ENCODE peak calls at places on chromosomes 2 and 18, in six cellular contexts. One of them, this sample, is unnamed.

GRCh38 chr2:99608092-99608491 is 118.3 kb upstream of the REV1 start:
- DNase-seq in HepG2: no peak
- DNase-seq in HCT116: no peak
- DNase-seq in GM12878: no peak
- DNase-seq in K562: no peak
- DNase-seq in H1: no peak
- DNase-seq in this sample: peak

GRCh38 chr18:10032331-10032979 is 118.6 kb downstream of the VAPA start:
- DNase-seq in GM12878: no peak
- DNase-seq in HCT116: no peak
- DNase-seq in K562: no peak
- DNase-seq in HepG2: no peak
- DNase-seq in H1: peak
- DNase-seq in this sample: no peak

GRCh38 chr2:48548871-48549270 is 18.9 kb downstream of the STON1 start:
- DNase-seq in H1: no peak
- DNase-seq in GM12878: no peak
- DNase-seq in HCT116: no peak
- DNase-seq in K562: no peak
- DNase-seq in HepG2: no peak
- DNase-seq in this sample: no peak

GRCh38 chr18:39611381-39612090 is 2045.9 kb upstream of the CELF4 start:
- DNase-seq in HCT116: no peak
- DNase-seq in H1: no peak
- DNase-seq in GM12878: no peak
- DNase-seq in HepG2: no peak
- DNase-seq in K562: no peak
- DNase-seq in this sample: no peak

GRCh38 chr2:36626071-36626470 is 28.1 kb upstream of the FEZ2 start:
- DNase-seq in K562: no peak
- DNase-seq in HCT116: no peak
- DNase-seq in HepG2: no peak
- DNase-seq in H1: no peak
- DNase-seq in GM12878: no peak
- DNase-seq in this sample: no peak

GRCh38 chr2:68994864-68995263 is 18.1 kb upstream of the ANTXR1 start:
- DNase-seq in GM12878: no peak
- DNase-seq in H1: no peak
- DNase-seq in HCT116: no peak
- DNase-seq in HepG2: no peak
- DNase-seq in K562: no peak
- DNase-seq in this sample: no peak

GRCh38 chr2:67565761-67566160 is 168.6 kb downstream of the ETAA1 start:
- DNase-seq in GM12878: no peak
- DNase-seq in HepG2: no peak
- DNase-seq in K562: no peak
- DNase-seq in HCT116: no peak
- DNase-seq in H1: no peak
- DNase-seq in this sample: no peak

GRCh38 chr2:20723543-20723942 is 56.6 kb downstream of the GDF7 start:
- DNase-seq in HCT116: no peak
- DNase-seq in GM12878: no peak
- DNase-seq in H1: no peak
- DNase-seq in K562: no peak
- DNase-seq in HepG2: no peak
- DNase-seq in this sample: no peak

GRCh38 chr2:64291181-64291580 is 147.0 kb upstream of the PELI1 start:
- DNase-seq in HepG2: no peak
- DNase-seq in K562: no peak
- DNase-seq in GM12878: no peak
- DNase-seq in H1: no peak
- DNase-seq in HCT116: peak
- DNase-seq in this sample: no peak

GRCh38 chr2:40095003-40095402 is 315.9 kb upstream of the THUMPD2 start:
- DNase-seq in HepG2: no peak
- DNase-seq in GM12878: no peak
- DNase-seq in K562: no peak
- DNase-seq in HCT116: no peak
- DNase-seq in H1: no peak
- DNase-seq in this sample: no peak

GRCh38 chr2:143451622-143452021 is 322.4 kb downstream of the ARHGAP15 start:
- DNase-seq in HCT116: no peak
- DNase-seq in GM12878: no peak
- DNase-seq in H1: no peak
- DNase-seq in HepG2: no peak
- DNase-seq in K562: no peak
- DNase-seq in this sample: no peak

GRCh38 chr18:45049548-45050307 is 369.0 kb downstream of the SETBP1 start:
- DNase-seq in HCT116: no peak
- DNase-seq in K562: no peak
- DNase-seq in HepG2: no peak
- DNase-seq in GM12878: no peak
- DNase-seq in H1: no peak
- DNase-seq in this sample: no peak

GRCh38 chr18:26710460-26711096 is 154.9 kb downstream of the AQP4 start:
- DNase-seq in K562: no peak
- DNase-seq in HepG2: no peak
- DNase-seq in HCT116: no peak
- DNase-seq in H1: no peak
- DNase-seq in GM12878: peak
- DNase-seq in this sample: no peak

GRCh38 chr2:3241971-3242746 is 135.5 kb downstream of the EIPR1 start:
- DNase-seq in H1: no peak
- DNase-seq in GM12878: no peak
- DNase-seq in K562: no peak
- DNase-seq in HCT116: no peak
- DNase-seq in HepG2: no peak
- DNase-seq in this sample: no peak

GRCh38 chr2:150228936-150229335 is 258.5 kb downstream of the RND3 start:
- DNase-seq in HepG2: no peak
- DNase-seq in K562: no peak
- DNase-seq in GM12878: no peak
- DNase-seq in HCT116: no peak
- DNase-seq in H1: no peak
- DNase-seq in this sample: no peak

GRCh38 chr18:51437280-51438271 is 240.1 kb upstream of the MEX3C start:
- DNase-seq in HCT116: no peak
- DNase-seq in HepG2: no peak
- DNase-seq in K562: no peak
- DNase-seq in H1: no peak
- DNase-seq in GM12878: no peak
- DNase-seq in this sample: peak

GRCh38 chr2:44616616-44617266 is 255.0 kb downstream of the CAMKMT start:
- DNase-seq in H1: no peak
- DNase-seq in GM12878: peak
- DNase-seq in K562: no peak
- DNase-seq in HepG2: no peak
- DNase-seq in HCT116: no peak
- DNase-seq in this sample: no peak

GRCh38 chr2:43032894-43033270 is 193.5 kb downstream of the ZFP36L2 start:
- DNase-seq in H1: no peak
- DNase-seq in HCT116: no peak
- DNase-seq in K562: no peak
- DNase-seq in HepG2: no peak
- DNase-seq in GM12878: no peak
- DNase-seq in this sample: no peak

GRCh38 chr2:239700946-239701345 is 300.1 kb upstream of the HDAC4 start:
- DNase-seq in HepG2: no peak
- DNase-seq in H1: no peak
- DNase-seq in GM12878: no peak
- DNase-seq in K562: no peak
- DNase-seq in HCT116: no peak
- DNase-seq in this sample: no peak
- TF ChIP-seq JUND in HepG2: no peak
- TF ChIP-seq JUND in H1: no peak
- TF ChIP-seq JUND in GM12878: no peak
- TF ChIP-seq JUND in K562: no peak
- TF ChIP-seq JUND in HCT116: no peak
- TF ChIP-seq JUND in this sample: no peak

GRCh38 chr18:48456838-48457237 is 47.7 kb upstream of the ZBTB7C start:
- DNase-seq in H1: no peak
- DNase-seq in HepG2: no peak
- DNase-seq in K562: no peak
- DNase-seq in GM12878: no peak
- DNase-seq in HCT116: no peak
- DNase-seq in this sample: no peak

GRCh38 chr18:48459471-48459870 is 50.3 kb upstream of the ZBTB7C start:
- DNase-seq in HepG2: no peak
- DNase-seq in H1: no peak
- DNase-seq in HCT116: no peak
- DNase-seq in K562: no peak
- DNase-seq in GM12878: no peak
- DNase-seq in this sample: no peak

GRCh38 chr18:48462510-48462909 is 53.3 kb upstream of the ZBTB7C start:
- DNase-seq in HepG2: no peak
- DNase-seq in GM12878: no peak
- DNase-seq in HCT116: no peak
- DNase-seq in K562: no peak
- DNase-seq in H1: no peak
- DNase-seq in this sample: no peak

GRCh38 chr18:48459016-48459415 is 49.8 kb upstream of the ZBTB7C start:
- DNase-seq in HCT116: no peak
- DNase-seq in HepG2: no peak
- DNase-seq in K562: no peak
- DNase-seq in H1: no peak
- DNase-seq in GM12878: no peak
- DNase-seq in this sample: no peak

DNA sequence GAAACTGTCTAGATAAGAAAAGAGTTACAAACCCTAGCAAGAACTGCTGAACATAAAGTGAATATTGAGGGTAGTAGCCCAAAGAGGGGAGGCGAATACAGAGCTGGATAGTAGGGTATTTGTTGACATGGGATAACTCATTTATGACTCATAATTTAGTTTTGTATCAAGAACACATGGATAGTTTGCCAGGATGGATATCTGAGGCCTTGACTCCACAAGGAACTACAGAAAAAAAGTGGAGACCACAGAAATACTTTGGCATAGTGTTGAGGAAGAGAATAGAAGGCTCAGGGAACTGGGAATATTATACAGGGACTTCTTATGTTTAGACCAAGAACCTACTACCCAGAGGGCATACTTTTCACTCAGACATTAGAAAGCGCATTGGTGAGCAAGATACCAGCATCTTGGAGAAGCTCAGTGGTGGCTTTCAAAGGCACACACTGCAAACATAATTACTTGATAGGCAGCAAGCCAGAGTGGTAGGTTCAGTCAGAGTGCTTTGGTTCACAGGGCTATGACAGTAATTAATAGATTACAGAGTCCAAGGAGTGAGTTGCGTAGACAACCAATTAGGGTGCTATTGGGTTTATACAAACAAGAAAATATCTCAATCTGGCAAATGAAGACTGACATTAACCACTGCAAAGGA is 51.9 kb upstream of the ZBTB7C start:
- DNase-seq in K562: no peak
- DNase-seq in GM12878: no peak
- DNase-seq in HCT116: no peak
- DNase-seq in HepG2: no peak
- DNase-seq in H1: no peak
- DNase-seq in this sample: no peak
- TF ChIP-seq JUND in K562: no peak
- TF ChIP-seq JUND in GM12878: no peak
- TF ChIP-seq JUND in HCT116: no peak
- TF ChIP-seq JUND in HepG2: no peak
- TF ChIP-seq JUND in H1: no peak
- TF ChIP-seq JUND in this sample: no peak

DNA sequence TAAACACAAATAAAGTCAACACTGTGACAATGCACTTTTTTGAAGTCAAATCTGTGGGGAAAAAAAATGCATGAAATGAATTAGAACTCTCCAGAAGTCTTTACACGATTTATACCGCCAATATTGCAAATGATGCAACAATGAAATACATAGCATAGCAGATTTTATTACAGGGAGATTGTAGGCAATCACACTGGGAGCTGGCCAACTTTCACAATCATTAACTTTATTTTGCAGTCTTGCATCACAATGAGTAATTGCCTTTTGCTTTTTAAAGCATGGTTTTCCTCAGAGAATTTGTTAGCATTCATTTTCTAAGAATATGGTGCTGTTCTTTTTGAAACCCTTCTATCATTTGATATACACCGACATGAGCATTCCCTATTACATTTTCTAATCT is 366.4 kb upstream of the FSIP2 start:
- DNase-seq in H1: no peak
- DNase-seq in K562: no peak
- DNase-seq in HCT116: no peak
- DNase-seq in HepG2: no peak
- DNase-seq in GM12878: no peak
- DNase-seq in this sample: no peak
- TF ChIP-seq JUND in H1: no peak
- TF ChIP-seq JUND in K562: no peak
- TF ChIP-seq JUND in HCT116: no peak
- TF ChIP-seq JUND in HepG2: no peak
- TF ChIP-seq JUND in GM12878: no peak
- TF ChIP-seq JUND in this sample: no peak

DNA sequence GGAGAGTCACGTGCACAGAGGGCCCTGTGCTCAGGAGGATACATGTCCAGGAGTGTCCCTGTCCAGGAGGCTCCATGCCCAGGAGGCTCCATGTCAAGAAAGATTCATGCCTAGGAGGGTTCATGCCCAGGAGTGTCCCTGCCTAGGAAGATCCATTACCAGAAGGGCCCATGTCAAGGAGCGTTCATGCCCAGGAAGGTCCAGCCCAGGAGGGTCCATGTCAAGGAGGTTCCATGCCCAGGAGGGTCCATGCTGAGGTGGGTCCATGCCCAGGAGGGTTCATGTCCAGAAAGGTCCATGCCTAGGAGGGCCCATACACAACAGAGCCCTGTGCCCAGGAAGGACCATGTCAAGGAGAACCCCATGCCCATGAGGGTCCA is 7.0 kb downstream of the GPR35 start:
- DNase-seq in HCT116: no peak
- DNase-seq in K562: no peak
- DNase-seq in GM12878: no peak
- DNase-seq in H1: no peak
- DNase-seq in HepG2: no peak
- DNase-seq in this sample: no peak
- TF ChIP-seq JUND in HCT116: no peak
- TF ChIP-seq JUND in K562: no peak
- TF ChIP-seq JUND in GM12878: no peak
- TF ChIP-seq JUND in H1: no peak
- TF ChIP-seq JUND in HepG2: no peak
- TF ChIP-seq JUND in this sample: no peak

DNA sequence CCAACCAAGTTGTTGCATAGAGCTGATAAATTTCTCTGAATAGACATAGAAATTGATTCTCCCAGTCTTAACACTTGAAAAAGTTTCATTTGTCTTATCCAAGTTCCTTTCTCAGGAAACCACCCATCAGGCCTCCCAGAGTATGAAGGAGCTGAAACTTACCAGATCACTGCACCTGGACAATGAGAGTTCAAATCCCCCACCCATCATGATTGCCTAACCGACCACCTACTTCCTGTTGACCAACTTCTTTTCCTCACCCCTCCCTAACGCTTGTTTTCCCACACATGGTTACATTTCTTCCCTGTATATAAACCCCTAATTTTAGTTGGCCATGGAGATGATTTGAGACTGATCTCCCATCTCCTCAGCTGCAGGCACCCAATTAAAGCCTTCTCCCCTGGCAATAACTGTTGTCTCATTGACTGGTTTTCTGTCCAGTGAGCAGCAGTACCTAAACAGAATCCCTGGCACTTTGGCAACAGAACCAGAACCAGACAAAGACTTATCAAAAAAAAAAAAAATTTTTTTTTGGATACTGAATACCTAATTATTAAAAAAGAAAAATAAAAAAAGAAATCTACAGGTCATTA is 103.0 kb downstream of the SPIRE1 start:
- DNase-seq in HCT116: no peak
- DNase-seq in HepG2: no peak
- DNase-seq in GM12878: no peak
- DNase-seq in H1: no peak
- DNase-seq in K562: no peak
- DNase-seq in this sample: no peak
- TF ChIP-seq JUND in HCT116: no peak
- TF ChIP-seq JUND in HepG2: no peak
- TF ChIP-seq JUND in GM12878: no peak
- TF ChIP-seq JUND in H1: no peak
- TF ChIP-seq JUND in K562: no peak
- TF ChIP-seq JUND in this sample: no peak

This sample was measured in T47D.